ENCODE peak calls at places on chromosomes 3 and 15, in six cellular contexts. I is activated CD8-positive, alpha-beta memory T cell treated with anti-CD3 and anti-CD28 coated beads, Interleukin-2, amount 10 ng/mL, durations not matched to agents 7 days and 5 days; W is stimulated activated naive CD8-positive, alpha-beta T cell treated with anti-CD3 and anti-CD28 coated beads, Interleukin-15, Interleukin-2, amounts not matched to agents 100 U/mL and 50 U/mL, for 24 hours; Z is glutamatergic neuron; O is GM18507; L is prostate gland. E is an unnamed sample.

GRCh38 chr3:65597225-65597951 is 441.3 kb downstream of the MAGI1 start:
- DNase-seq in W (no peak), I (no peak), O (no peak), Z (peak), L (no peak), E (no peak)

GRCh38 chr3:186425788-186426730 is 64.0 kb upstream of the DGKG start:
- DNase-seq in O (no peak), L (no peak), I (no peak), Z (no peak), W (no peak), E (no peak)

GRCh38 chr3:10725846-10726245 is 90.2 kb upstream of the SLC6A11 start:
- DNase-seq in O (no peak), Z (no peak), I (no peak), L (no peak), W (no peak), E (no peak)

GRCh38 chr3:98744283-98744682 is 18.9 kb upstream of the ST3GAL6 start:
- DNase-seq in L (no peak), I (no peak), W (no peak), Z (no peak), O (no peak), E (no peak)

GRCh38 chr3:172082269-172082668 is 42.9 kb downstream of the FNDC3B start:
- DNase-seq in I (no peak), L (no peak), Z (no peak), W (no peak), O (no peak), E (no peak)

GRCh38 chr15:88029696-88030095 is 226.8 kb downstream of the NTRK3 start:
- DNase-seq in O (no peak), L (no peak), I (no peak), Z (no peak), W (no peak), E (no peak)

GRCh38 chr3:160577551-160578195 is 12.3 kb upstream of the KPNA4 start:
- DNase-seq in O (no peak), Z (no peak), I (no peak), L (no peak), W (no peak), E (no peak)

GRCh38 chr3:144496116-144496835 is 524.7 kb downstream of the DIPK2A start:
- DNase-seq in W (no peak), O (no peak), Z (no peak), L (no peak), I (no peak), E (no peak)

GRCh38 chr3:186719945-186720739 is 3.0 kb downstream of the KNG1 start:
- DNase-seq in Z (no peak), L (no peak), I (no peak), W (no peak), O (no peak), E (peak)

GRCh38 chr3:44476963-44477311 is 533 bp downstream of the ZNF445 start:
- DNase-seq in L (no peak), Z (no peak), O (no peak), W (no peak), I (no peak), E (no peak)

GRCh38 chr3:159766563-159767185 is 222.0 kb upstream of the IL12A start:
- DNase-seq in W (no peak), O (no peak), I (no peak), Z (no peak), L (no peak), E (no peak)

GRCh38 chr3:58691997-58692396 is 25.4 kb upstream of the FAM3D start:
- DNase-seq in O (no peak), Z (no peak), W (no peak), L (no peak), I (no peak), E (no peak)

GRCh38 chr3:159771865-159772611 is 216.6 kb upstream of the IL12A start:
- DNase-seq in W (no peak), O (no peak), L (no peak), I (no peak), Z (no peak), E (no peak)

GRCh38 chr15:29418931-29419330 is 149.3 kb upstream of the NSMCE3 start:
- DNase-seq in L (no peak), I (no peak), W (no peak), Z (no peak), O (no peak), E (no peak)

GRCh38 chr3:77281721-77282120 is 241.8 kb downstream of the ROBO2 start:
- DNase-seq in O (no peak), W (no peak), L (no peak), Z (peak), I (no peak), E (no peak)

GRCh38 chr3:73504255-73504654 is 120.5 kb downstream of the PDZRN3 start:
- DNase-seq in O (no peak), Z (no peak), I (no peak), W (no peak), L (peak), E (no peak)

GRCh38 chr3:65729973-65730372 is 308.7 kb downstream of the MAGI1 start:
- DNase-seq in W (no peak), Z (no peak), I (no peak), O (no peak), L (no peak), E (no peak)

GRCh38 chr15:47523669-47524068 is 193.6 kb upstream of the SEMA6D start:
- DNase-seq in W (no peak), Z (no peak), O (no peak), I (no peak), L (no peak), E (no peak)

GRCh38 chr3:189967254-189967865 is 153.3 kb downstream of the P3H2 start:
- DNase-seq in I (no peak), L (peak), O (peak), W (no peak), Z (no peak), E (no peak)

GRCh38 chr3:16396202-16396601 is 117.3 kb downstream of the RFTN1 start:
- DNase-seq in L (no peak), O (no peak), Z (no peak), W (no peak), I (no peak), E (no peak)

GRCh38 chr15:84864429-84864795 is 20.1 kb upstream of the SLC28A1 start:
- DNase-seq in W (no peak), L (no peak), Z (no peak), I (no peak), O (no peak), E (no peak)